ENCODE peak calls at places on chromosomes 7 and 10, in four cellular contexts. I is IMR-90, E is colonic mucosa, F is foreskin keratinocyte. O is an unnamed sample. For H3K4me1, the result is how much of the 10 kb centered on the place peaks cover.

GRCh38 chr7:156466955-156467625 is 173.5 kb upstream of the RNF32 start:
- DNase-seq in F (no peak), I (no peak), E (no peak), O (no peak)

GRCh38 chr10:33005322-33006282 is 47.6 kb upstream of the ITGB1 start:
- DNase-seq in F (peak), I (peak), E (peak), O (peak)

GRCh38 chr7:31052504-31052840 is 364 bp downstream of the ADCYAP1R1 start:
- DNase-seq in E (no peak), I (no peak), F (no peak), O (no peak)

GRCh38 chr7:142939226-142939910 is at the start of gene LLCFC1:
- DNase-seq in I (no peak), E (no peak), F (no peak), O (no peak)

GRCh38 chr7:117808910-117809705 is 64.1 kb downstream of the CTTNBP2 start:
- DNase-seq in E (no peak), I (peak), F (no peak), O (no peak)

GRCh38 chr7:105016083-105017075 is 2.4 kb downstream of the KMT2E start:
- DNase-seq in I (peak), E (no peak), F (no peak), O (no peak)

GRCh38 chr10:6748981-6749630 is 169.0 kb upstream of the PRKCQ start:
- DNase-seq in E (no peak), F (peak), I (peak), O (no peak)

GRCh38 chr10:124611738-124612137 is 132.4 kb downstream of the FAM53B start:
- DNase-seq in I (no peak), E (no peak), F (no peak), O (peak)

GRCh38 chr10:17147884-17148494 is 18.4 kb upstream of the CUBN start:
- DNase-seq in F (no peak), E (peak), I (peak), O (peak)

GRCh38 chr10:35705671-35706070 is 63.6 kb upstream of the FZD8 start:
- DNase-seq in F (no peak), I (no peak), E (no peak), O (no peak)

GRCh38 chr10:52746169-52746568 is 26.4 kb downstream of the MBL2 start:
- DNase-seq in I (no peak), E (no peak), F (no peak), O (no peak)

GRCh38 chr7:83469491-83469890 is 179.4 kb downstream of the SEMA3E start:
- DNase-seq in E (no peak), F (no peak), I (no peak), O (no peak)

GRCh38 chr10:15419279-15419874 is 48.3 kb upstream of the FAM171A1 start:
- DNase-seq in I (peak), E (peak), F (no peak), O (peak)

GRCh38 chr10:63227207-63227895 is 94.2 kb downstream of the NRBF2 start:
- DNase-seq in I (no peak), E (no peak), F (no peak), O (no peak)

GRCh38 chr10:114767101-114767588 is 54.4 kb upstream of the FHIP2A start:
- DNase-seq in E (no peak), F (no peak), I (peak), O (no peak)

GRCh38 chr7:104106106-104106505 is 101.7 kb downstream of the ORC5 start:
- DNase-seq in E (no peak), F (no peak), I (peak), O (no peak)

GRCh38 chr10:103820101-103821062 is 35.0 kb downstream of the SH3PXD2A start:
- DNase-seq in I (peak), E (no peak), F (no peak), O (peak)

GRCh38 chr7:68752485-68752884 is 845.8 kb upstream of the AUTS2 start:
- DNase-seq in I (no peak), E (no peak), F (no peak), O (no peak)

GRCh38 chr10:46234431-46235060 is 52.3 kb upstream of the ANTXRL start:
- DNase-seq in E (no peak), I (no peak), F (no peak), O (no peak)

GRCh38 chr10:113015201-113015600 is 65.2 kb downstream of the TCF7L2 start:
- DNase-seq in F (no peak), I (no peak), E (no peak), O (no peak)

GRCh38 chr7:134589491-134589941 is 40.6 kb downstream of the AKR1B15 start:
- DNase-seq in I (peak), E (no peak), F (no peak), O (no peak)

GRCh38 chr10:78211476-78212110 is 177.9 kb downstream of the RPS24 start:
- DNase-seq in F (no peak), E (no peak), I (peak), O (no peak)

GRCh38 chr7:54888067-54888735 is 129.2 kb upstream of the SEC61G start:
- DNase-seq in E (no peak), I (no peak), F (no peak), O (no peak)

GRCh38 chr7:22364023-22364422 is 7.1 kb upstream of the RAPGEF5 start:
- DNase-seq in F (no peak), I (no peak), E (no peak), O (no peak)

GRCh38 chr10:96579133-96579532 is 7.7 kb downstream of the TM9SF3 start:
- DNase-seq in I (no peak), E (no peak), F (no peak), O (no peak)
- H3K4me1 ChIP-seq in I (under half), E (under half), F (under half), O (half or more)

DNA sequence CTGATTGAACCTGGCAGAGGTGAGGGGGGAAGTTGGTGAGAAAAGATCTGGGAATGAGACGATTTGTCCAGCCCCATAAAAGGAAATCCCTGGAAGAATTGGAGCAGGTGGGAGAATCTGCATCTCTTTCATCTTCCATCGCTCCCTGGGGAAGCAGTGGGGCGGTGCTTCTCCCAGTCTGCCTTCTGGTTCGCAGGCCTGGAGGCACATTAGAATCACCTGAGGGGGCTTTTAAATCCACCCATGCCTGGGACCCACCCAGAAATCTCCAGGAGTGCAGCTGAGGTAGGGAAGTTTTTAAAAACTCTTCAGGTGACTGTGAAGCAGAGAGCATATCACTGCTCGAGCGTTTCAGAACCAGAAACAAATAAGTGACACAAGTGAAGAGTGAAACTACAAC is 26.7 kb upstream of the SYPL1 start:
- DNase-seq in E (no peak), I (no peak), F (no peak), O (no peak)
- H3K4me1 ChIP-seq in E (under half), I (under half), F (under half), O (under half)

GRCh38 chr7:15248514-15248913 is 313.3 kb downstream of the AGMO start:
- DNase-seq in I (no peak), F (no peak), E (no peak), O (no peak)
- H3K4me1 ChIP-seq in I (under half), F (under half), E (under half), O (under half)

GRCh38 chr10:48466611-48467240 is 138.1 kb downstream of the ARHGAP22 start:
- DNase-seq in E (peak), I (no peak), F (no peak), O (no peak)
- H3K4me1 ChIP-seq in E (under half), I (under half), F (under half), O (under half)

DNA sequence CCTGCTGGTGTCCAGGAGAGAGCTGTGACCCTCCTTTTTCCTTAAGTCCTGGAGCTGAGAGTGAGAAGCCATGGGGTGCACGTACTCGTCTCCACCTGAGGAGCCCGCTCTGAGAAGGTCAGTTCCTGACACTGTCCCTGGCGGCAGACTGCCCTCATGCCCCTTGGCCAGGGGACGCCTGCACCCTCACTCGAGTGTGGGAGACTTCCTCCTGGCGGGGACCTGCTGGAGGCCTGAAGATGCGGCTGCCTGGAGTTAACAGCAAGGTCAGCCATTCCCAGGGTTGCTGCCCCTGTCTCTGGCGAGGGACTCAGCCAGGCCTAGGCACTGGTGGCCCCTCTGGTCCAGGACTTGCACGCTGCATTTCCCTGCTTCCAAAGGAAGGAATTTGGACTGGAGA is 26.4 kb downstream of the TMEM120A start:
- DNase-seq in F (no peak), I (no peak), E (peak), O (no peak)
- H3K4me1 ChIP-seq in F (under half), I (under half), E (under half), O (under half)

DNA sequence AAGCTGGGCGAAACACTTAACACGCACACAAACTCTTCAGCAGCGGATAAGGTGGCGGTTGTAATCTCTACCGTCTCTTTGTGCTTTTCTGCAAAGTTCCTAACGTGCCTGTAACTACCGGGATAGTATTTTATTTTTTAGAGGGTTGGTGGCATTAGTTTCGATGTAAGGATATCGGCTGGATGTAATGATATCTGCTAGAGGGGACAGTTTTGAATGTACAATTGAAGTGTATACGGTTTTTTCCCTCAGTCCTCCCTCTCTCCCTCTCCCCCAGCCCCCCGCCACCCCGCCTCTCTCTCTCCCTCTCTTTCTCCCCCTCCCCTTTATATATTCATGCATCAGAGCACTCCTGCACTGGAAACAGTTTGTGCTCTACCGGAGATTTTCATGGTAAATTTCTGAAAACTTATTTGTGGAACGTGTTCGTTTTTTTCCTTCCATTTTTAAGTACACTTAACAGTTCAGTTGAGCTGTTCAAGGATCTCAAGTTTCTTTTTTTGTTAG is 1.6 kb downstream of the GLCCI1 start:
- DNase-seq in E (no peak), F (no peak), I (no peak), O (no peak)
- H3K4me1 ChIP-seq in E (under half), F (under half), I (under half), O (under half)

DNA sequence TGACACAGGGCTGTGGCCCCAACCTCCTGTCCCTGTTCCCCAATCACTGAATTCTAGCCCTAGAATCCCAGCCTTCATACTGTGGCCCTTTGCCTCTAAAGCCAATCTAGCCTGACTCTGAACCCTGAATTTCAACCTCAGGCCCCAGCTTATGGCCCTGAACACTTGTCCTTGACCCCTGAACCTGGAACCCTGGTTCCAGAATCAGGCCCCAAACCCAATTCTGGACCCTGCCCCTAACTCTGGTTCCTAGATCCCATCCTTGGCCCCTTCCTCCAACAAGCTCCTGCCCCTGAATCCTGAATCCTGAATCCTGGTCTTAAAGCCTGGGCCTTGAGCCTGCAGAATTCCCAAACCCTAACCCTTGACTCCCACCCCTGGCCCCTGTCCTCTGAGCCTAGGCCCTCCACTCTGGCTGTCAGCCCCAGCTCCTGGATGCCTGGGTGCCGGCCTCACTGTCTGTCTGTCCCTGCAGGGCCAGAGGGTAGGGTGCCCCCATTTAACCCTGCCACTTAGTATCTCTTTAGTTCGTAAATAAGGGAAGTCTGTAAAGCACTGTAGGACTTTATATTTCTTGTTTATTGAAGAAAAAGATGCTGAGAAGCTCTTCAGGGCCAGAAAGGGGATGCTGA is 1.3 kb downstream of the INPP5A start:
- DNase-seq in I (no peak), F (no peak), E (no peak), O (peak)
- H3K4me1 ChIP-seq in I (under half), F (under half), E (under half), O (under half)

DNA sequence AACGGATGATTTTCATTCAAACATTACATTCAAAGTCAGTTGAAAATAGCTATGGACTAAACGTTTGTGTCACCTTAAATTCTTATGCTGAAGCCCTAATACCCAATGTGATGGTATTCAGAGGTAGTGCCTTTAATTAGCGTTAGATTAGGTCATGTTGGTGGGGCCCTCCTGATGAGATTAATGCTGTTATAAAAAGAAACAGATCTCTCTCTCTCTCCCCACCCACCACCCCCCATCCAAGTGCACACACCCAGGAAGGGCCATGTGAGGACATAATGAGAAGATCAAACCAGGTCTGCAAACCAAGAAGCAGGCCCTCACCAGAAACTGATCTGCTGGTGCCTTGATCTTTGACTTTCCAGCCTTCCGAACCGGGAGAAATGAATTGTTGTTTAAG is 44.2 kb downstream of the ZNF438 start:
- DNase-seq in I (no peak), F (no peak), E (no peak), O (no peak)
- H3K4me1 ChIP-seq in I (under half), F (under half), E (under half), O (under half)

GRCh38 chr10:49115015-49115795 is at the start of gene VSTM4:
- DNase-seq in E (no peak), I (peak), F (no peak), O (no peak)
- H3K4me1 ChIP-seq in E (under half), I (under half), F (under half), O (under half)

GRCh38 chr7:24871765-24872164 is 108.2 kb downstream of the OSBPL3 start:
- DNase-seq in F (no peak), E (no peak), I (no peak), O (no peak)
- H3K4me1 ChIP-seq in F (under half), E (under half), I (under half), O (under half)